ENCODE peak calls at places on chromosomes 5 and 9, in four cellular contexts. J, B, G and I are unnamed samples.

GRCh38 chr9:127980056-127980705 is 608 bp downstream of the EEIG1 start:
- DNase-seq in J (no peak), B (no peak), G (peak), I (no peak)

GRCh38 chr5:116536279-116537161 is 38.1 kb downstream of the SEMA6A start:
- DNase-seq in J (no peak), B (no peak), G (no peak), I (no peak)

GRCh38 chr5:78377056-78377717 is 16.8 kb downstream of the SCAMP1 start:
- DNase-seq in J (no peak), B (no peak), G (peak), I (no peak)

GRCh38 chr5:59051938-59052337 is 469.1 kb downstream of the RAB3C start:
- DNase-seq in J (no peak), B (no peak), G (no peak), I (no peak)

GRCh38 chr9:92964981-92965758 is 17.8 kb downstream of the FGD3 start:
- DNase-seq in J (no peak), B (no peak), G (no peak), I (peak)

GRCh38 chr9:97615439-97616072 is 17.6 kb downstream of the TSTD2 start:
- DNase-seq in J (peak), B (peak), G (peak), I (peak)

GRCh38 chr5:150261231-150261630 is 28.3 kb downstream of the CAMK2A start:
- DNase-seq in J (no peak), B (no peak), G (peak), I (no peak)

GRCh38 chr9:673966-674526 is 167.5 kb upstream of the DMRT1 start:
- DNase-seq in J (no peak), B (no peak), G (no peak), I (no peak)

GRCh38 chr5:98999631-99000030 is 70.8 kb upstream of the CHD1 start:
- DNase-seq in J (no peak), B (no peak), G (no peak), I (no peak)